ENCODE peak calls at places on chromosome 2, in six cellular contexts. Q, X, G, F, Y and T are unnamed samples.

GRCh38 chr2:181953773-181954537 is 31.7 kb upstream of the PPP1R1C start:
- DNase-seq in Q (peak; percentile 61), X (peak; percentile 75), G (peak; percentile 81), F (peak; percentile 73), Y (peak; percentile 67), T (peak; percentile 59)

GRCh38 chr2:173204316-173204715 is 128.7 kb downstream of the MAP3K20 start:
- DNase-seq in Q (no peak), X (no peak), G (peak; percentile 81), F (no peak), Y (peak; percentile 43), T (no peak)

GRCh38 chr2:59761966-59762365 is 791.5 kb downstream of the BCL11A start:
- DNase-seq in Q (no peak), X (no peak), G (no peak), F (no peak), Y (no peak), T (no peak)

GRCh38 chr2:40436093-40436475 is 15.8 kb downstream of the SLC8A1 start:
- DNase-seq in Q (no peak), X (no peak), G (no peak), F (no peak), Y (no peak), T (no peak)

GRCh38 chr2:137925599-137925998 is 38.7 kb upstream of the HNMT start:
- DNase-seq in Q (no peak), X (no peak), G (no peak), F (no peak), Y (no peak), T (no peak)

GRCh38 chr2:207054521-207054920 is 111.2 kb downstream of the KLF7 start:
- DNase-seq in Q (no peak), X (no peak), G (no peak), F (no peak), Y (no peak), T (no peak)

GRCh38 chr2:37585295-37585908 is 86.0 kb downstream of the CDC42EP3 start:
- DNase-seq in Q (peak; percentile 49), X (peak; percentile 22), G (peak; percentile 79), F (peak; percentile 66), Y (no peak), T (no peak)

GRCh38 chr2:235749121-235749780 is 255.4 kb downstream of the AGAP1 start:
- DNase-seq in Q (no peak), X (no peak), G (no peak), F (no peak), Y (no peak), T (no peak)

GRCh38 chr2:1816414-1816911 is 72.1 kb upstream of the PXDN start:
- DNase-seq in Q (peak; percentile 57), X (peak; percentile 39), G (no peak), F (no peak), Y (no peak), T (peak; percentile 82)

GRCh38 chr2:214607051-214607450 is 196.2 kb downstream of the VWC2L start:
- DNase-seq in Q (no peak), X (no peak), G (no peak), F (no peak), Y (no peak), T (no peak)

GRCh38 chr2:16281451-16282330 is 341.3 kb downstream of the MYCN start:
- DNase-seq in Q (peak; percentile 21), X (no peak), G (no peak), F (peak; percentile 38), Y (peak; percentile 61), T (peak; percentile 46)

GRCh38 chr2:85131116-85131515 is 2.1 kb upstream of the TCF7L1 start:
- DNase-seq in Q (no peak), X (no peak), G (peak; percentile 46), F (no peak), Y (peak; percentile 47), T (no peak)

GRCh38 chr2:219452361-219453317 is 18.0 kb downstream of the SPEG start:
- DNase-seq in Q (peak; percentile 53), X (peak; percentile 39), G (no peak), F (no peak), Y (peak; percentile 63), T (no peak)

GRCh38 chr2:104432401-104432800 is 421.5 kb upstream of the POU3F3 start:
- DNase-seq in Q (no peak), X (no peak), G (no peak), F (no peak), Y (no peak), T (no peak)

GRCh38 chr2:228474466-228474865 is 293.0 kb upstream of the SPHKAP start:
- DNase-seq in Q (no peak), X (no peak), G (no peak), F (no peak), Y (no peak), T (no peak)

GRCh38 chr2:178233428-178233827 is 39.1 kb downstream of the OSBPL6 start:
- DNase-seq in Q (no peak), X (no peak), G (no peak), F (no peak), Y (no peak), T (no peak)

GRCh38 chr2:173239644-173240043 is 115.0 kb upstream of the CDCA7 start:
- DNase-seq in Q (no peak), X (no peak), G (no peak), F (no peak), Y (no peak), T (no peak)

GRCh38 chr2:223576873-223577272 is 25.3 kb downstream of the SCG2 start:
- DNase-seq in Q (no peak), X (no peak), G (no peak), F (no peak), Y (no peak), T (no peak)

GRCh38 chr2:86300496-86300895 is 36.9 kb downstream of the REEP1 start:
- DNase-seq in Q (no peak), X (no peak), G (no peak), F (no peak), Y (no peak), T (no peak)

GRCh38 chr2:130826419-130826818 is 10.3 kb upstream of the ARHGEF4 start:
- DNase-seq in Q (no peak), X (no peak), G (no peak), F (no peak), Y (no peak), T (no peak)

GRCh38 chr2:16429431-16429830 is 236.2 kb downstream of the CYRIA start:
- DNase-seq in Q (no peak), X (no peak), G (no peak), F (no peak), Y (no peak), T (no peak)

GRCh38 chr2:44544991-44545390 is 183.2 kb downstream of the CAMKMT start:
- DNase-seq in Q (no peak), X (no peak), G (no peak), F (no peak), Y (no peak), T (no peak)

GRCh38 chr2:169065864-169066507 is 3.4 kb upstream of the DHRS9 start:
- DNase-seq in Q (no peak), X (no peak), G (no peak), F (no peak), Y (no peak), T (no peak)

GRCh38 chr2:39311469-39311868 is 67.7 kb upstream of the CDKL4 start:
- DNase-seq in Q (no peak), X (no peak), G (no peak), F (no peak), Y (no peak), T (no peak)

GRCh38 chr2:190235101-190235500 is 84.5 kb downstream of the HIBCH start:
- DNase-seq in Q (no peak), X (no peak), G (no peak), F (no peak), Y (no peak), T (no peak)

GRCh38 chr2:10404324-10405143 is 43.6 kb downstream of the ODC1 start:
- DNase-seq in Q (peak; percentile 46), X (no peak), G (no peak), F (no peak), Y (peak; percentile 68), T (no peak)

GRCh38 chr2:47016172-47016913 is 100.7 kb upstream of the MCFD2 start:
- DNase-seq in Q (peak; percentile 46), X (peak; percentile 19), G (peak; percentile 71), F (no peak), Y (no peak), T (peak; percentile 44)

GRCh38 chr2:237171396-237171795 is 85.7 kb downstream of the COPS8 start:
- DNase-seq in Q (peak; percentile 19), X (no peak), G (peak; percentile 58), F (no peak), Y (no peak), T (no peak)

GRCh38 chr2:15177103-15177502 is 384.0 kb downstream of the NBAS start:
- DNase-seq in Q (no peak), X (no peak), G (no peak), F (no peak), Y (no peak), T (no peak)

GRCh38 chr2:106053116-106053515 is 141.0 kb downstream of the UXS1 start:
- DNase-seq in Q (no peak), X (no peak), G (no peak), F (no peak), Y (no peak), T (no peak)

GRCh38 chr2:106057206-106057605 is 136.9 kb downstream of the UXS1 start:
- DNase-seq in Q (no peak), X (no peak), G (no peak), F (no peak), Y (no peak), T (no peak)

GRCh38 chr2:106053581-106053980 is 140.5 kb downstream of the UXS1 start:
- DNase-seq in Q (no peak), X (no peak), G (no peak), F (no peak), Y (no peak), T (no peak)

GRCh38 chr2:106054880-106055655 is 139.0 kb downstream of the UXS1 start:
- DNase-seq in Q (no peak), X (no peak), G (no peak), F (no peak), Y (no peak), T (no peak)

GRCh38 chr2:106054336-106054735 is 139.8 kb downstream of the UXS1 start:
- DNase-seq in Q (no peak), X (no peak), G (no peak), F (no peak), Y (no peak), T (no peak)
- H3K4me1 ChIP-seq in Q (no peaks in the 10 kb centered on the region), X (no peaks in the 10 kb centered on the region), G (no peaks in the 10 kb centered on the region), F (no peaks in the 10 kb centered on the region), Y (no peaks in the 10 kb centered on the region), T (no peaks in the 10 kb centered on the region)

DNA sequence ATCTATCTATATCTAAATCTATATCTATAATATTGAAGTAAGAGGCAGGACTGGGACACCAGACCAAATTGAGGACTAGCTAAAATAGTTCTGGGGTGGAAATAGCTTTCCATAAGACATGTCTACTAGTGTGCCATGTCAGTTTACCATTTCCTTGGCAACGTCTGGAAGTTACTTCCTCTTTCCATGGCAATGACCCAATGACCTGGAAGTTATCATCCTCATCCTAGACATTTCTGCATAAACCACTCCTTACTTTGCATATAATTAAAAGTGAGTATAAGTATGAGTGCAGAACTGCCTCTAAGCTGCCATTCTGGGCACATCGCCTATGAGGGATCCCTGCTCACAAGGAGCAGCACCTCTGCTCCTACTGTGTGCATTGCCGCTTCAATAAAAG is 734.0 kb upstream of the GCFC2 start:
- DNase-seq in Q (no peak), X (no peak), G (no peak), F (no peak), Y (no peak), T (no peak)
- H3K9me3 ChIP-seq in Q (no peaks in the 10 kb centered on the region), X (no peaks in the 10 kb centered on the region), G (no peaks in the 10 kb centered on the region), F (no peaks in the 10 kb centered on the region), Y (no peaks in the 10 kb centered on the region), T (no peaks in the 10 kb centered on the region)

GRCh38 chr2:27032495-27033252 is at the start of gene TMEM214:
- DNase-seq in Q (peak; percentile 86), X (peak; percentile 92), G (peak; percentile 87), F (peak; percentile 92), Y (peak; percentile 99), T (peak; percentile 94)
- TF ChIP-seq POLR2AphosphoS5 in Q (peak; percentile 82), X (peak; percentile 73), G (peak; percentile 93), F (peak; percentile 80), Y (peak; percentile 85), T (peak; percentile 83)

GRCh38 chr2:26720322-26721166 is 28.0 kb downstream of the KCNK3 start:
- DNase-seq in Q (peak; percentile 81), X (peak; percentile 74), G (peak; percentile 66), F (peak; percentile 88), Y (peak; percentile 92), T (peak; percentile 85)
- H3K4me1 ChIP-seq in Q (peaks cover 15% of the 10 kb centered on the region), X (peaks cover 41% of the 10 kb centered on the region), G (peaks cover 4% of the 10 kb centered on the region), F (peaks cover 39% of the 10 kb centered on the region), Y (peaks cover 25% of the 10 kb centered on the region), T (peaks cover 37% of the 10 kb centered on the region)